ENCODE peak calls at places on chromosomes 7 and 10, in six cellular contexts. I is GM12878, O is mesenchymal stem cell, Z is right lobe of liver, R is PC-9, N is DND-41. P is an unnamed sample. For H3K4me1, the result is how much of the 10 kb centered on the place peaks cover.

GRCh38 chr7:149598721-149599308 is 101.2 kb upstream of the ZNF746 start:
- DNase-seq in I (no peak), O (peak), Z (no peak), R (no peak), N (peak), P (peak)

GRCh38 chr7:30596043-30596641 is 1.5 kb downstream of the GARS1 start:
- DNase-seq in I (no peak), O (peak), Z (no peak), R (peak), N (peak), P (peak)

GRCh38 chr10:22345301-22346086 is at the start of gene SPAG6:
- DNase-seq in I (no peak), O (peak), Z (peak), R (no peak), N (no peak), P (no peak)

GRCh38 chr10:130725474-130725970 is 586.0 kb downstream of the TCERG1L start:
- DNase-seq in I (no peak), O (no peak), Z (no peak), R (no peak), N (no peak), P (no peak)

GRCh38 chr7:139108256-139109187 is 998 bp downstream of the ZC3HAV1 start:
- DNase-seq in I (no peak), O (peak), Z (peak), R (peak), N (peak), P (peak)

GRCh38 chr10:74870191-74870590 is 43.8 kb downstream of the KAT6B start:
- DNase-seq in I (no peak), O (no peak), Z (no peak), R (no peak), N (no peak), P (no peak)

GRCh38 chr7:132084776-132085388 is 491.4 kb downstream of the PLXNA4 start:
- DNase-seq in I (no peak), O (no peak), Z (no peak), R (no peak), N (peak), P (no peak)

GRCh38 chr7:78039791-78040776 is 241.5 kb downstream of the PHTF2 start:
- DNase-seq in I (no peak), O (no peak), Z (peak), R (no peak), N (peak), P (peak)

GRCh38 chr10:121497513-121497912 is 100.7 kb downstream of the FGFR2 start:
- DNase-seq in I (no peak), O (no peak), Z (no peak), R (no peak), N (no peak), P (no peak)

GRCh38 chr10:6669269-6669859 is 89.3 kb upstream of the PRKCQ start:
- DNase-seq in I (no peak), O (peak), Z (no peak), R (no peak), N (peak), P (peak)

GRCh38 chr10:128080231-128080630 is 46.0 kb downstream of the MKI67 start:
- DNase-seq in I (no peak), O (no peak), Z (no peak), R (no peak), N (no peak), P (no peak)

GRCh38 chr10:27446091-27446918 is 57.8 kb upstream of the RAB18 start:
- DNase-seq in I (no peak), O (peak), Z (no peak), R (no peak), N (no peak), P (peak)

GRCh38 chr7:75711634-75712494 is 26.9 kb downstream of the HIP1 start:
- DNase-seq in I (no peak), O (peak), Z (no peak), R (no peak), N (no peak), P (no peak)

GRCh38 chr7:36291387-36292316 is 98.0 kb upstream of the ANLN start:
- DNase-seq in I (no peak), O (peak), Z (peak), R (peak), N (peak), P (peak)
- H3K4me3 ChIP-seq in I (peak), O (no peak), Z (peak), R (no peak), N (no peak), P (no peak)

GRCh38 chr10:113059001-113059780 is 109.1 kb downstream of the TCF7L2 start:
- DNase-seq in I (no peak), O (peak), Z (no peak), R (no peak), N (no peak), P (no peak)
- H3K27ac ChIP-seq in I (no peak), O (peak), Z (peak), R (no peak), N (no peak), P (no peak)

GRCh38 chr10:102297132-102297531 is 51.8 kb downstream of the GBF1 start:
- DNase-seq in I (no peak), O (no peak), Z (no peak), R (no peak), N (no peak), P (no peak)

GRCh38 chr10:102298899-102299298 is 53.6 kb downstream of the GBF1 start:
- DNase-seq in I (no peak), O (no peak), Z (no peak), R (no peak), N (no peak), P (no peak)

GRCh38 chr10:102299873-102300272 is 54.5 kb downstream of the GBF1 start:
- DNase-seq in I (no peak), O (peak), Z (no peak), R (no peak), N (no peak), P (no peak)

GRCh38 chr10:102302611-102303010 is 57.3 kb downstream of the GBF1 start:
- DNase-seq in I (no peak), O (no peak), Z (no peak), R (no peak), N (no peak), P (no peak)

DNA sequence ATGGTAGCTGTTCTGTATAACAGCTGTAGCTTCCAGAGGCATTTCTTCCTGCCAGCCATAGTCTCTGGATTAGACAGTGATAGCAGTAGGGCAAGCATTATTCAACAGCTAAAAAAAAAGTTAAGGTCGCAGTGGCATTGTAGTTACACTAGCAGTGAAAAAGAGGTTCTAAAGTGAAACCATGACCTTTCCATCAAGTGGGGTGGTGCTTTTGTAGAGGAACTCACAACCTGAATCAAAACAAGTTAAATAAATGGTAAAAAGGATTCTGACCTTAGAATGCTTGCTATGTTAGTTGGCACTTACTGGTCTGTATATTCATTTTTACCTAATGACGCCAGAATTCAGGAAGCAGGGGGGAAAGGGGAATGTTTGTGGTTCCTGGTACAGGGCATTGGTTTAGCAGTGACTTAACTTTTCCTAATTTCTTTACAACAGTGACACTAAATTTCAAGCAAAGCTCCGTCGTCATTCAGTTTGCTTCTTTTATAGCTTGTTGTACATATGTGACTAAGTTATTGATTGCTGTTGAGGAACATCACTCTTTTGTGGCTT is 55.0 kb downstream of the GBF1 start:
- DNase-seq in I (no peak), O (peak), Z (no peak), R (no peak), N (no peak), P (no peak)
- H3K4me1 ChIP-seq in I (under half), O (under half), Z (under half), R (under half), N (under half), P (under half)

GRCh38 chr10:8056378-8056777 is 1.9 kb downstream of the GATA3 start:
- DNase-seq in I (no peak), O (no peak), Z (no peak), R (no peak), N (no peak), P (no peak)
- H3K4me3 ChIP-seq in I (peak), O (no peak), Z (peak), R (peak), N (peak), P (no peak)

GRCh38 chr7:36039243-36039642 is 113.8 kb upstream of the EEPD1 start:
- DNase-seq in I (no peak), O (no peak), Z (peak), R (no peak), N (no peak), P (no peak)

GRCh38 chr7:36034020-36034419 is 119.0 kb upstream of the EEPD1 start:
- DNase-seq in I (no peak), O (no peak), Z (no peak), R (peak), N (no peak), P (no peak)

GRCh38 chr7:36038063-36038721 is 114.9 kb upstream of the EEPD1 start:
- DNase-seq in I (no peak), O (no peak), Z (no peak), R (no peak), N (no peak), P (no peak)

GRCh38 chr7:36037121-36037662 is 115.9 kb upstream of the EEPD1 start:
- DNase-seq in I (no peak), O (peak), Z (no peak), R (peak), N (no peak), P (no peak)

GRCh38 chr7:36036590-36036989 is 116.5 kb upstream of the EEPD1 start:
- DNase-seq in I (no peak), O (peak), Z (no peak), R (peak), N (no peak), P (no peak)
- H3K27ac ChIP-seq in I (no peak), O (no peak), Z (no peak), R (peak), N (no peak), P (no peak)

GRCh38 chr7:1105189-1105588 is 17.3 kb downstream of the GPER1 start:
- DNase-seq in I (peak), O (no peak), Z (no peak), R (no peak), N (no peak), P (no peak)
- H3K4me1 ChIP-seq in I (under half), O (under half), Z (under half), R (under half), N (under half), P (under half)

GRCh38 chr7:7976677-7977076 is 8.1 kb downstream of the GLCCI1 start:
- DNase-seq in I (no peak), O (no peak), Z (no peak), R (no peak), N (no peak), P (no peak)
- H3K4me3 ChIP-seq in I (no peak), O (no peak), Z (no peak), R (no peak), N (no peak), P (no peak)

DNA sequence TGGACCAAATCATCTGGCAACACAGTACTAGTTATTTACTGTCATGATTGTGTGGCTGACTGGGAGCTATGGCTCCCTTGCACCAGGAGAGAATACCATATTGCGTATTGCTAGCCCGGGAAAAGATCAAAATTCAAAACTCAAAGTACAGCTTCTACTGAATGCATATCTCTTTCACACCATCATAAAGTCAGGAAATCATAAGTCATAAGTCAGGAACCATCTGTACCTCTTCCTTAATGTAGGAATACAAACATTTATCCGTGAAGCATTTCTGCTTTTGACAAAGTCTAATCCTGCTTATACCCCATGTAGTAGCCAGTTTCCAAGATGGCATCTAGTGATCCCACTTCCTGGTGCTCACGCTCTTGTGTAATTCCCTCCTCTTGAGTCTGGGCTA is 2.2 kb upstream of the CREB3L2 start:
- DNase-seq in I (no peak), O (no peak), Z (no peak), R (no peak), N (no peak), P (no peak)
- H3K27ac ChIP-seq in I (no peak), O (no peak), Z (no peak), R (no peak), N (no peak), P (no peak)

P was measured in Karpas-422.